ENCODE peak calls at places on chromosome 10, in four cellular contexts. U is HepG2, X is H1, I is NT2/D1. E is an unnamed sample.

GRCh38 chr10:94133239-94133638 is 139.5 kb downstream of the PLCE1 start:
- DNase-seq in U (no peak), X (no peak), I (no peak), E (no peak)

GRCh38 chr10:24958701-24959392 is 6.4 kb upstream of the PRTFDC1 start:
- DNase-seq in U (no peak), X (no peak), I (no peak), E (no peak)

GRCh38 chr10:122341141-122341810 is 33.2 kb upstream of the PLEKHA1 start:
- DNase-seq in U (no peak), X (no peak), I (no peak), E (no peak)

GRCh38 chr10:133309111-133309719 is 501 bp downstream of the ZNF511 start:
- DNase-seq in U (peak; percentile 60), X (peak; percentile 99), I (peak; percentile 74), E (peak; percentile 99)

GRCh38 chr10:114271014-114271778 is 32.1 kb downstream of the VWA2 start:
- DNase-seq in U (no peak), X (no peak), I (no peak), E (no peak)

GRCh38 chr10:93193886-93194285 is 120.2 kb downstream of the CYP26A1 start:
- DNase-seq in U (no peak), X (no peak), I (no peak), E (no peak)

GRCh38 chr10:73814896-73815718 is 3.7 kb upstream of the NDST2 start:
- DNase-seq in U (no peak), X (peak; percentile 58), I (no peak), E (peak; percentile 54)

GRCh38 chr10:3971713-3972112 is 186.7 kb upstream of the KLF6 start:
- DNase-seq in U (no peak), X (no peak), I (no peak), E (no peak)

GRCh38 chr10:554182-554848 is 135.2 kb downstream of the DIP2C start:
- DNase-seq in U (no peak), X (no peak), I (no peak), E (no peak)

GRCh38 chr10:118669020-118669766 is 73.7 kb upstream of the PRLHR start:
- DNase-seq in U (no peak), X (no peak), I (no peak), E (no peak)

GRCh38 chr10:92222603-92223275 is 68.1 kb downstream of the CPEB3 start:
- DNase-seq in U (no peak), X (no peak), I (no peak), E (no peak)

GRCh38 chr10:73131295-73131694 is 21.0 kb downstream of the NUDT13 start:
- DNase-seq in U (no peak), X (no peak), I (no peak), E (no peak)

GRCh38 chr10:15821046-15821683 is 39.1 kb downstream of the MINDY3 start:
- DNase-seq in U (no peak), X (no peak), I (no peak), E (no peak)

GRCh38 chr10:15829495-15829894 is 30.8 kb downstream of the MINDY3 start:
- DNase-seq in U (no peak), X (no peak), I (no peak), E (no peak)

GRCh38 chr10:15824498-15824897 is 35.8 kb downstream of the MINDY3 start:
- DNase-seq in U (no peak), X (no peak), I (no peak), E (no peak)
- TF ChIP-seq SUZ12 in U (no peak), X (no peak), I (no peak), E (no peak)

DNA sequence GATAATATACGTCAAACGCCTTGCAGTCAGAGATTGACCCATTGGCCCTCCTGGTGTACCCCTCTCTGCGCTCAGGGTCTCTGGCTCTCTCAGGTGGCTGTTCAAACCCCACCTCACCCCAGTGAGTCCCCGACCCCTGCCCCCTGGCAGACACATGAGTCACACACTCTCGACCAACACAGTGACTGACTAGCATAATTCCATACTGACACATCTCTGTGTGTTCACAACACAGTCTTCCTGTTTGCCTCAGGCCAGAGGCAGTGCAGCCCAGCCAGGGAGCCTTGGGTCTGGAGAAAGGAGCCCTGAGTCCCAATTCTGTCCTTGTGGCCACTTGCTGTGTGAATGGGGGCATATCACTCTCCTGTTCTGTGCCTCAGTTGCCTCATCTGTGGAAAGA is 40.1 kb downstream of the PALD1 start:
- DNase-seq in U (no peak), X (no peak), I (no peak), E (no peak)
- TF ChIP-seq SUZ12 in U (no peak), X (no peak), I (no peak), E (no peak)

GRCh38 chr10:78332013-78332412 is 298.4 kb downstream of the RPS24 start:
- DNase-seq in U (no peak), X (peak; percentile 23), I (no peak), E (no peak)

GRCh38 chr10:78333362-78334143 is 299.9 kb downstream of the RPS24 start:
- DNase-seq in U (no peak), X (no peak), I (no peak), E (no peak)

GRCh38 chr10:78331391-78331922 is 297.8 kb downstream of the RPS24 start:
- DNase-seq in U (no peak), X (peak; percentile 33), I (no peak), E (no peak)

GRCh38 chr10:78330884-78331283 is 297.2 kb downstream of the RPS24 start:
- DNase-seq in U (no peak), X (no peak), I (no peak), E (no peak)

DNA sequence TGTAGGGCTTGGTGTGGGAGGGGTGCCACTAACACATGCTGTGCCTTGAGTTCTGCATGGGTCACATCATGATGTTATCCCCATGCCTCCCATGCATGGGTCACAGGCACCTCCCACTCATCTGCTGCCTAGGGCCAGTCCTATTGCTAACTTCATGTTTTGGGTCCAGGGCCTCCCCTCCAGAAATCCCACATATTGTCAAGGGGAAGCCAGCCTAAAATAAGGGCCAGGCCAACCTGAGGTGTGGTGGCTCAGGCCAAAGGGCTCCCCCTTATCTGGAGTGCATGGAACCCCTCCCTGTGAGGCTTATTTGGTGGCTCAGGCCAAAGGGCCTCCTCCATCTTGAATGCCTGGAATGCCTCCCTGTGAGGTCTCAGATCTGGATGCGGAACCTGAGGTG is 299.0 kb downstream of the RPS24 start:
- DNase-seq in U (no peak), X (no peak), I (no peak), E (no peak)
- TF ChIP-seq SUZ12 in U (no peak), X (no peak), I (no peak), E (no peak)

DNA sequence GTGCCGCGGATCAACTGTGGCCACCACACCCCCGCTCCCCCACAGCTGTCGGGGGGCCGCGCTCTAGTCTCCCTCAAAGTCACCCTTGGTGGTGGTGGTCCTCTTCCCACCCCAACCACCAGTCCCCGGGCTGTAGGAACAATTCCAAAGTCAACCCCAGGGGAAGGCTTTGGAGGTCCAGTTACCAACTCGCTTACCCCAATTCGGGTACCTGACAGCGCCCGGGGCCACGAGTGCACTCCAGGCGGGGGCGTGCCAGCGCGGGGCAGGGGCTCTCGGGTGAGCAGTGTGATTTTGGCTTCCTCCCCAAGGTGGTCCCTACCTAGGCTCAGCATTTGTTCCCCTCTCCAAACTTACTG is 584 bp upstream of the ZMIZ1 start:
- DNase-seq in U (no peak), X (no peak), I (no peak), E (no peak)
- TF ChIP-seq SUZ12 in U (no peak), X (no peak), I (no peak), E (no peak)

GRCh38 chr10:75375828-75376227 is 25.7 kb downstream of the ZNF503 start:
- DNase-seq in U (no peak), X (no peak), I (no peak), E (no peak)
- TF ChIP-seq SUZ12 in U (no peak), X (no peak), I (no peak), E (no peak)

GRCh38 chr10:13787015-13787421 is 200.3 kb downstream of the PRPF18 start:
- DNase-seq in U (no peak), X (no peak), I (no peak), E (no peak)
- TF ChIP-seq SUZ12 in U (no peak), X (no peak), I (no peak), E (no peak)

GRCh38 chr10:120112809-120113208 is 220.3 kb downstream of the SEC23IP start:
- DNase-seq in U (no peak), X (no peak), I (no peak), E (no peak)

GRCh38 chr10:120103957-120104560 is 211.5 kb downstream of the SEC23IP start:
- DNase-seq in U (no peak), X (no peak), I (no peak), E (no peak)

GRCh38 chr10:120110196-120110595 is 217.7 kb downstream of the SEC23IP start:
- DNase-seq in U (no peak), X (no peak), I (no peak), E (no peak)

DNA sequence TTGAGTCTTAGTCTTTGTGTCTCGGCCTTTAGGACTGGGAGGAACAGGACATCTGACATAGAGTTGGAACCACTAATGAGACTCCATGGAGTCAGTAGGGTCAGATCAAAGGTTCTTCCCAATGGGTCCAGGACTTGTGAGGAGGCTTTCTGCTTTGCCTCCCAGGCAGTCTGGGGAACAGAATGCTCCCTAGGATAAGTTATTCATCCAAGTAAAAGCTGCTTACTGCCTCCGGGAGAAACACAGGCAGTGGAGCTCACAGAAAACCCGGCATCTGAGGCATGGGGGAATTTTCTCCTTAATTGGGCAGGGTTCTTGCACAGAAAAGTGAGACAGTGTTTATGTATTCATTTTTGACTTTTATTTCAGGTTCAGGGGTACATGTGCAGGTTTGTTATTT is 216.4 kb downstream of the SEC23IP start:
- DNase-seq in U (no peak), X (no peak), I (no peak), E (no peak)
- TF ChIP-seq SUZ12 in U (no peak), X (no peak), I (no peak), E (no peak)

GRCh38 chr10:28220811-28221210 is 82.1 kb downstream of the MPP7 start:
- DNase-seq in U (no peak), X (no peak), I (no peak), E (no peak)

GRCh38 chr10:28215930-28216329 is 86.9 kb downstream of the MPP7 start:
- DNase-seq in U (peak; percentile 23), X (no peak), I (no peak), E (no peak)

GRCh38 chr10:28214185-28214584 is 88.7 kb downstream of the MPP7 start:
- DNase-seq in U (no peak), X (no peak), I (no peak), E (no peak)

GRCh38 chr10:28217848-28218247 is 85.0 kb downstream of the MPP7 start:
- DNase-seq in U (no peak), X (no peak), I (no peak), E (no peak)

GRCh38 chr10:28219241-28219640 is 83.6 kb downstream of the MPP7 start:
- DNase-seq in U (no peak), X (no peak), I (no peak), E (no peak)
- TF ChIP-seq SUZ12 in U (no peak), X (no peak), I (no peak), E (no peak)

GRCh38 chr10:99883523-99883922 is 101.1 kb downstream of the ABCC2 start:
- DNase-seq in U (no peak), X (no peak), I (no peak), E (no peak)
- TF ChIP-seq SUZ12 in U (no peak), X (no peak), I (no peak), E (no peak)

GRCh38 chr10:16795410-16796073 is 21.7 kb downstream of the RSU1 start:
- DNase-seq in U (no peak), X (no peak), I (no peak), E (no peak)
- TF ChIP-seq SUZ12 in U (no peak), X (no peak), I (no peak), E (no peak)

E was measured in HEK293T.